ENCODE peak calls at places on chromosome 4, in nine cellular contexts. U is choroid plexus epithelial cell, D is RWPE1, K is kidney epithelial cell, T is mesothelial cell of epicardium, N is neural crest cell, B is activated B cell treated with CpG ODN at 0.5 μM for 24 hours, R is natural killer cell, W is fibroblast of the aortic adventitia. E is an unnamed sample.

GRCh38 chr4:22574880-22575279 is 59.0 kb upstream of the ADGRA3 start:
- DNase-seq in U (no peak), D (peak; percentile 4), K (no peak), T (no peak), N (no peak), B (no peak), R (no peak), W (no peak), E (no peak)

GRCh38 chr4:24105183-24106039 is 215.6 kb upstream of the PPARGC1A start:
- DNase-seq in U (peak; percentile 96), D (peak; percentile 57), K (no peak), T (no peak), N (no peak), B (no peak), R (no peak), W (peak; percentile 92), E (no peak)

GRCh38 chr4:5839751-5840674 is 52.9 kb downstream of the CRMP1 start:
- DNase-seq in U (no peak), D (no peak), K (no peak), T (no peak), N (no peak), B (no peak), R (no peak), W (peak; percentile 84), E (no peak)

GRCh38 chr4:175125410-175126068 is 207.4 kb downstream of the ADAM29 start:
- DNase-seq in U (peak; percentile 24), D (no peak), K (no peak), T (no peak), N (no peak), B (no peak), R (no peak), W (no peak), E (no peak)

GRCh38 chr4:53055274-53055673 is 193.2 kb downstream of the RASL11B start:
- DNase-seq in U (peak; percentile 90), D (no peak), K (peak; percentile 18), T (no peak), N (no peak), B (no peak), R (no peak), W (peak; percentile 79), E (no peak)

GRCh38 chr4:91471280-91471679 is 832.5 kb upstream of the GRID2 start:
- DNase-seq in U (no peak), D (no peak), K (peak; percentile 1), T (no peak), N (no peak), B (no peak), R (no peak), W (no peak), E (no peak)

GRCh38 chr4:89382439-89382838 is 74.8 kb upstream of the GPRIN3 start:
- DNase-seq in U (no peak), D (no peak), K (no peak), T (no peak), N (no peak), B (no peak), R (no peak), W (no peak), E (no peak)

GRCh38 chr4:144465546-144465945 is 180.4 kb upstream of the HHIP start:
- DNase-seq in U (no peak), D (no peak), K (no peak), T (no peak), N (no peak), B (no peak), R (no peak), W (no peak), E (no peak)

GRCh38 chr4:126705271-126705670 is 927.5 kb upstream of the INTU start:
- DNase-seq in U (peak; percentile 71), D (no peak), K (no peak), T (no peak), N (no peak), B (no peak), R (no peak), W (no peak), E (no peak)

GRCh38 chr4:83054928-83055327 is 19.9 kb downstream of the COPS4 start:
- DNase-seq in U (peak; percentile 59), D (peak; percentile 26), K (no peak), T (no peak), N (no peak), B (no peak), R (no peak), W (peak; percentile 34), E (no peak)
- TF ChIP-seq CTCF in U (peak; percentile 54), D (peak; percentile 58), K (peak; percentile 34), T (peak; percentile 19), N (peak; percentile 59), B (no peak), R (peak; percentile 52), W (peak; percentile 45), E (no peak)

GRCh38 chr4:12689457-12689856 is 794.7 kb downstream of the RAB28 start:
- DNase-seq in U (no peak), D (no peak), K (no peak), T (no peak), N (no peak), B (no peak), R (no peak), W (no peak), E (no peak)
- TF ChIP-seq CTCF in U (no peak), D (no peak), K (no peak), T (no peak), N (no peak), B (no peak), R (no peak), W (no peak), E (no peak)

DNA sequence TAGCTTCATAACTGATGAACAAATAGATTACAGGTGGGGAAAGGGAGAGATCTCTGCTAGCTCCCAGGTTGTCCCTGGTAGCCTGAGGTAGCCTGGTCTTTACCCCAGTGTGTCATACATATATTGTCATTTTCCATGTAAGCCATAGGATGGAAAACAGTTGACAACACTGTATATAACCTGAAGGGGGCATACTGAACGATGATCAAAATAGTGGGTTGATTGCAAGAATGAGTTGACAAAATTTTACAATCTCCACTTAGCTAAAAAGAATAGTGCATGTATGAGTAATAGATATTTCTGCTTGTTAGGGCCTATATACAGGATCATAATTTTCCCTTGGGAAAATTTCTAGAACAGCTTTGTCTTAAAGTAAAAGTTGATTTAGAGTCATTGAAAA is 304.1 kb upstream of the HAND2 start:
- DNase-seq in U (peak; percentile 24), D (no peak), K (no peak), T (no peak), N (no peak), B (no peak), R (no peak), W (peak; percentile 56), E (no peak)
- TF ChIP-seq CTCF in U (no peak), D (no peak), K (no peak), T (peak; percentile 18), N (no peak), B (no peak), R (no peak), W (no peak), E (no peak)

GRCh38 chr4:148354186-148354585 is 88.0 kb downstream of the NR3C2 start:
- DNase-seq in U (no peak), D (no peak), K (no peak), T (no peak), N (no peak), B (no peak), R (no peak), W (no peak), E (no peak)

GRCh38 chr4:148353571-148353970 is 88.6 kb downstream of the NR3C2 start:
- DNase-seq in U (no peak), D (no peak), K (no peak), T (no peak), N (no peak), B (no peak), R (no peak), W (no peak), E (no peak)

GRCh38 chr4:148359769-148360168 is 82.4 kb downstream of the NR3C2 start:
- DNase-seq in U (no peak), D (no peak), K (no peak), T (no peak), N (no peak), B (no peak), R (no peak), W (no peak), E (no peak)

DNA sequence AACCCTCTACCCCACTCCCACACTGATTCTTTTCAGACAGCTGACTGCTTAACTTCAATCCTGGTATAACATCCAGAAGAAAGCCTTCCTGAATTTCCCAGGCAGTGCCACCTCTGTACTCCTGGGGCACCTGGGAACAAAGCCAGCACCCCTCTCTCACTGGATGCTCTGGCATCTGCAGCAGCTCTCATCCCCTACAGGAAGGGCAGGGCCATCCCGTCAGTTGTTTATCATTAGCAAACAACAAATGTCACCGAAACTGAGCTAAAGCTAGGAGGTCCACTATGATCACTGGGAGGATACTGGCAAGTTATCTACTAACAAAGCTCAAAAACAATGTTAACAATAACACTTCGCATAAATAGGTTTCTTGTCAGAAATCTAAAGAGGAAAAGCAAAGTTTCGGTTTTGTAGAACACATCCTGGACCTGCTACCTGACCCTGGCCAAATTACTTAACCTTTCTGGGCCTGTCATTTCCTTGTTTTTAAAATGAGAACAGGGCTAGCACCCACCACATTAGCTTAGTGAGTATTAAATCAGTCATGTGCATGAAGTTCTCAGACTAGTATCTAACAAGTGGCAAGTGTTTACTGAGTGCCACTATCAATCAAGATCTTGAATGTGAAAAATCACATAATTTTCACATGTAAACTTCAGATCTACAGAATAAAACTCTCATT is 86.6 kb downstream of the NR3C2 start:
- DNase-seq in U (no peak), D (no peak), K (no peak), T (no peak), N (no peak), B (no peak), R (no peak), W (no peak), E (no peak)
- TF ChIP-seq CTCF in U (no peak), D (no peak), K (no peak), T (no peak), N (no peak), B (no peak), R (no peak), W (no peak), E (no peak)

DNA sequence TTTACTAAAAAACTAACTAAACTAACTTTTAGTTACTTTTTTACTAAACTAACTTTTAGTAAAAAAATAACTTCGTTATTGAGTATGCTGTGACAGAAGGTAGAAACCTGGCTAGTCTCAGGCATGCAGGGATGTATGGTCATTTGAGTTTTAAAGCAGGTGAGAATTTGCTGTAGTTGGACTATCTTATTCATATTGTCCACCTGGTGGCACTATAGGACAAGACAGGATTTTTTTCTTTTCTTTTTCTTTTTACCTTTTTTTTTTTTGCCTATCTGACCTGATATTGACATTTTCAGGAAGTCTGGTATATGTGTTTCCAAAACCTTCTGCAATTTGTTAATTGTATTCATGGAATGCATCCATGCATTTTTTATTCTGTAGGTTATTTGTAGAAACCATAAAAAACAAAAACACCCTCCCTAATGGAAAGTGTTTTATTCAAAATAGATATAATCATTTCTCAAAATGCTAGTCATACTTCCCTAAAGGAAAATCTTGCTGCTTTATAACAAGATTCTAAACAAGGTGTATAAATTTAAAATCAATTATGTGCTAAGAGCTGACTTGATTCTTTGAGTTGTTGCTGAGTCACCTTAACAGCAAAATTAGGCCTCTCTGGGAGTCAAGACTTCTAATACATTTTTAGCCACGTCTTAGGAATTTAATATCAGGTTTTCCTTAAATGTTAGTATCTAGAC is 201.2 kb upstream of the GNPDA2 start:
- DNase-seq in U (peak; percentile 59), D (peak; percentile 17), K (no peak), T (no peak), N (no peak), B (no peak), R (no peak), W (peak; percentile 22), E (no peak)
- TF ChIP-seq CTCF in U (peak; percentile 58), D (peak; percentile 75), K (peak; percentile 41), T (peak; percentile 60), N (peak; percentile 82), B (no peak), R (no peak), W (peak; percentile 23), E (peak; percentile 8)

E was measured in CD14-positive monocyte.